ENCODE peak calls at places on chromosomes 13 and 19, in eight cellular contexts. U, E, G, W, T, Q, H and B are unnamed samples.

GRCh38 chr19:16315825-16316505 is 8.7 kb upstream of the KLF2 start:
- DNase-seq in E (no peak), W (peak; percentile 96), G (peak; percentile 99), U (no peak), Q (no peak), T (peak; percentile 92), H (no peak), B (no peak)

GRCh38 chr19:10805075-10805757 is 30.8 kb downstream of the TMED1 start:
- DNase-seq in W (no peak), H (no peak), E (no peak), U (no peak), Q (no peak), G (no peak), T (no peak), B (no peak)

GRCh38 chr19:33998739-33999345 is 173.5 kb upstream of the LSM14A start:
- DNase-seq in G (peak; percentile 21), E (no peak), W (no peak), Q (no peak), T (no peak), U (no peak), H (no peak), B (no peak)

GRCh38 chr19:40213251-40213793 is 4.9 kb downstream of the TTC9B start:
- DNase-seq in G (no peak), Q (no peak), W (no peak), H (no peak), T (no peak), U (no peak), E (no peak), B (no peak)

GRCh38 chr13:45925151-45925550 is 73.6 kb upstream of the SIAH3 start:
- DNase-seq in H (no peak), U (no peak), G (peak; percentile 15), Q (no peak), W (no peak), E (no peak), T (no peak), B (no peak)

GRCh38 chr13:69948016-69948415 is 159.6 kb upstream of the ATXN8OS start:
- DNase-seq in Q (no peak), E (no peak), T (no peak), W (no peak), U (no peak), H (no peak), G (no peak), B (peak; percentile 44)

GRCh38 chr19:2428027-2428690 is 773 bp upstream of the TIMM13 start:
- DNase-seq in G (peak; percentile 40), Q (no peak), T (no peak), W (no peak), E (peak; percentile 65), U (no peak), H (no peak), B (peak; percentile 35)

GRCh38 chr13:54614729-54615128 is 1586.1 kb downstream of the OLFM4 start:
- DNase-seq in W (no peak), Q (no peak), U (no peak), G (no peak), E (peak; percentile 53), T (no peak), H (no peak), B (no peak)

GRCh38 chr19:49415102-49415809 is 8.0 kb downstream of the PTH2 start:
- DNase-seq in Q (no peak), W (no peak), G (peak; percentile 28), T (peak; percentile 44), H (no peak), E (no peak), U (no peak), B (peak; percentile 82)

GRCh38 chr13:51453308-51453958 is 597 bp upstream of the INTS6 start:
- DNase-seq in G (no peak), T (peak; percentile 76), W (no peak), U (peak; percentile 60), H (peak; percentile 63), Q (peak; percentile 72), E (peak; percentile 77), B (peak; percentile 91)

GRCh38 chr13:41568143-41568989 is 111.0 kb downstream of the RGCC start:
- DNase-seq in T (no peak), Q (no peak), H (no peak), G (no peak), U (no peak), E (no peak), W (no peak), B (no peak)

GRCh38 chr13:66556306-66556705 is 673.8 kb downstream of the PCDH9 start:
- DNase-seq in W (no peak), G (peak; percentile 50), Q (no peak), T (peak; percentile 6), U (no peak), E (no peak), H (no peak), B (no peak)

GRCh38 chr13:68574053-68574452 is 1343.9 kb upstream of the PCDH9 start:
- DNase-seq in W (no peak), U (no peak), H (no peak), T (no peak), E (no peak), Q (no peak), G (no peak), B (no peak)

GRCh38 chr13:45928843-45929242 is 77.3 kb upstream of the SIAH3 start:
- DNase-seq in U (no peak), H (no peak), T (no peak), G (no peak), Q (no peak), E (no peak), W (no peak), B (no peak)

GRCh38 chr19:39405930-39406655 is 554 bp upstream of the ZFP36 start:
- DNase-seq in T (no peak), E (no peak), U (peak; percentile 79), Q (peak; percentile 93), W (no peak), H (peak; percentile 85), G (no peak), B (no peak)